ENCODE peak calls at places on chromosome 14, in five cellular contexts. N, B, W, R and U are unnamed samples.

GRCh38 chr14:21825147-21825743 is 151.6 kb upstream of the OR4E1 start:
- DNase-seq in N (no peak), B (no peak), W (no peak), R (peak), U (peak)

GRCh38 chr14:24673534-24674203 is 39.7 kb upstream of the GZMB start:
- DNase-seq in N (no peak), B (no peak), W (no peak), R (peak), U (no peak)

GRCh38 chr14:34374998-34375740 is 86.9 kb downstream of the SPTSSA start:
- DNase-seq in N (no peak), B (peak), W (no peak), R (no peak), U (no peak)

GRCh38 chr14:22849212-22849819 is 12.9 kb downstream of the MMP14 start:
- DNase-seq in N (peak), B (peak), W (peak), R (no peak), U (no peak)

GRCh38 chr14:93007225-93007997 is 84.5 kb downstream of the CHGA start:
- DNase-seq in N (peak), B (peak), W (peak), R (no peak), U (peak)

GRCh38 chr14:102591372-102591943 is 991 bp upstream of the RCOR1 start:
- DNase-seq in N (no peak), B (peak), W (no peak), R (peak), U (peak)

GRCh38 chr14:31291210-31291609 is 83.6 kb upstream of the HECTD1 start:
- DNase-seq in N (no peak), B (peak), W (no peak), R (no peak), U (no peak)

GRCh38 chr14:64684091-64684490 is 20.1 kb upstream of the PLEKHG3 start:
- DNase-seq in N (no peak), B (peak), W (no peak), R (no peak), U (no peak)

GRCh38 chr14:96960598-96961116 is 163.5 kb downstream of the VRK1 start:
- DNase-seq in N (no peak), B (no peak), W (no peak), R (no peak), U (no peak)

GRCh38 chr14:93234798-93235197 is 27.7 kb downstream of the UBR7 start:
- DNase-seq in N (no peak), B (peak), W (no peak), R (no peak), U (peak)

GRCh38 chr14:33691907-33692306 is 259.0 kb downstream of the EGLN3 start:
- DNase-seq in N (no peak), B (peak), W (no peak), R (no peak), U (no peak)

GRCh38 chr14:85154714-85155113 is 375.2 kb upstream of the FLRT2 start:
- DNase-seq in N (no peak), B (no peak), W (no peak), R (no peak), U (no peak)

GRCh38 chr14:69904246-69904645 is 25.0 kb downstream of the SMOC1 start:
- DNase-seq in N (no peak), B (no peak), W (no peak), R (no peak), U (no peak)

GRCh38 chr14:34981743-34982420 is 910 bp upstream of the SRP54 start:
- DNase-seq in N (no peak), B (peak), W (peak), R (peak), U (peak)

GRCh38 chr14:93115069-93115919 is 431 bp downstream of the ITPK1 start:
- DNase-seq in N (peak), B (peak), W (peak), R (peak), U (peak)

GRCh38 chr14:106511411-106512198 is 985.2 kb downstream of the TMEM121 start:
- DNase-seq in N (no peak), B (no peak), W (no peak), R (no peak), U (no peak)

GRCh38 chr14:44898547-44898946 is 63.2 kb downstream of the KLHL28 start:
- DNase-seq in N (no peak), B (peak), W (no peak), R (no peak), U (no peak)

GRCh38 chr14:97866186-97866585 is 1069.0 kb downstream of the VRK1 start:
- DNase-seq in N (no peak), B (no peak), W (no peak), R (no peak), U (no peak)

GRCh38 chr14:98580131-98580678 is 691.8 kb downstream of the BCL11B start:
- DNase-seq in N (no peak), B (peak), W (no peak), R (no peak), U (no peak)

GRCh38 chr14:63542231-63542999 is 762 bp downstream of the PPP2R5E start:
- DNase-seq in N (no peak), B (peak), W (no peak), R (no peak), U (no peak)

GRCh38 chr14:32682219-32682618 is 256.5 kb upstream of the NPAS3 start:
- DNase-seq in N (no peak), B (peak), W (no peak), R (no peak), U (no peak)

GRCh38 chr14:84254205-84254788 is 1275.6 kb upstream of the FLRT2 start:
- DNase-seq in N (no peak), B (no peak), W (no peak), R (no peak), U (no peak)

GRCh38 chr14:54329082-54329695 is 67.6 kb upstream of the CDKN3 start:
- DNase-seq in N (no peak), B (peak), W (peak), R (no peak), U (peak)

GRCh38 chr14:32342151-32342853 is 13.2 kb downstream of the AKAP6 start:
- DNase-seq in N (no peak), B (peak), W (no peak), R (no peak), U (peak)

GRCh38 chr14:24368215-24368561 is 204 bp downstream of the NFATC4 start:
- DNase-seq in N (no peak), B (no peak), W (no peak), R (no peak), U (no peak)

GRCh38 chr14:101885254-101885576 is 79.2 kb upstream of the DYNC1H1 start:
- DNase-seq in N (no peak), B (no peak), W (no peak), R (no peak), U (no peak)

GRCh38 chr14:24329736-24330135 is 5.1 kb downstream of the ADCY4 start:
- DNase-seq in N (peak), B (no peak), W (no peak), R (peak), U (no peak)

GRCh38 chr14:24185741-24186140 is 2.9 kb downstream of the IPO4 start:
- DNase-seq in N (no peak), B (no peak), W (no peak), R (no peak), U (no peak)

GRCh38 chr14:79040742-79041249 is 870.6 kb downstream of the NRXN3 start:
- DNase-seq in N (no peak), B (no peak), W (no peak), R (no peak), U (no peak)

GRCh38 chr14:22955702-22956575 is 951 bp downstream of the HAUS4 start:
- DNase-seq in N (no peak), B (peak), W (no peak), R (no peak), U (no peak)

GRCh38 chr14:30375280-30375892 is 183.6 kb upstream of the G2E3 start:
- DNase-seq in N (peak), B (peak), W (peak), R (peak), U (peak)

GRCh38 chr14:86405250-86405649 is 875.3 kb downstream of the FLRT2 start:
- DNase-seq in N (no peak), B (no peak), W (no peak), R (no peak), U (no peak)

GRCh38 chr14:85319998-85320397 is 209.9 kb upstream of the FLRT2 start:
- DNase-seq in N (no peak), B (peak), W (no peak), R (no peak), U (no peak)

GRCh38 chr14:22551597-22551982 is 37.4 kb downstream of the DAD1 start:
- DNase-seq in N (no peak), B (no peak), W (no peak), R (no peak), U (no peak)

GRCh38 chr14:94918896-94919295 is 149.0 kb upstream of the GSC start:
- DNase-seq in N (no peak), B (no peak), W (no peak), R (no peak), U (no peak)

DNA sequence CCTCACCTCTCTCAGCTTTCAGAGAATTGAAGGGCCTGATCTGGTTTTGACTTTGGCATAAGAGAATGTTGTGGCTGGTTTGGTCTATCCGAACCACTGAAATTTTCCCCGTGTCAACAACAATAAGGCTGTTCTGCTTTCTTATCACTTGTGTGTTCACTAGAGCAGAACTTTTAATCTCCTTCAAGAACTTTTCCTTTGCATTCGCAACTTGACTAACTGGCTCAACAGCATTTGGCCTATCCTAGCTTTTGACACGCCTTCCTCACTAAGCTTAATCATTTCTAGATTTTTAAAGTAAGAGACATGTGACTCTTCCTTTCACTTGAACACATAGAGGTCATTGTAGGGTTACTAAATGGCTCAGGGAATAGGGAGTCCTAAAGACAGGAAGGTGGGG is 25.9 kb upstream of the EDDM3A start:
- DNase-seq in N (no peak), B (no peak), W (no peak), R (no peak), U (no peak)
- H3K27ac ChIP-seq in N (no peak), B (no peak), W (no peak), R (no peak), U (no peak)

GRCh38 chr14:73465833-73466532 is 7.6 kb upstream of the NUMB start:
- DNase-seq in N (no peak), B (no peak), W (peak), R (no peak), U (no peak)
- H3K27ac ChIP-seq in N (no peak), B (no peak), W (no peak), R (no peak), U (no peak)

DNA sequence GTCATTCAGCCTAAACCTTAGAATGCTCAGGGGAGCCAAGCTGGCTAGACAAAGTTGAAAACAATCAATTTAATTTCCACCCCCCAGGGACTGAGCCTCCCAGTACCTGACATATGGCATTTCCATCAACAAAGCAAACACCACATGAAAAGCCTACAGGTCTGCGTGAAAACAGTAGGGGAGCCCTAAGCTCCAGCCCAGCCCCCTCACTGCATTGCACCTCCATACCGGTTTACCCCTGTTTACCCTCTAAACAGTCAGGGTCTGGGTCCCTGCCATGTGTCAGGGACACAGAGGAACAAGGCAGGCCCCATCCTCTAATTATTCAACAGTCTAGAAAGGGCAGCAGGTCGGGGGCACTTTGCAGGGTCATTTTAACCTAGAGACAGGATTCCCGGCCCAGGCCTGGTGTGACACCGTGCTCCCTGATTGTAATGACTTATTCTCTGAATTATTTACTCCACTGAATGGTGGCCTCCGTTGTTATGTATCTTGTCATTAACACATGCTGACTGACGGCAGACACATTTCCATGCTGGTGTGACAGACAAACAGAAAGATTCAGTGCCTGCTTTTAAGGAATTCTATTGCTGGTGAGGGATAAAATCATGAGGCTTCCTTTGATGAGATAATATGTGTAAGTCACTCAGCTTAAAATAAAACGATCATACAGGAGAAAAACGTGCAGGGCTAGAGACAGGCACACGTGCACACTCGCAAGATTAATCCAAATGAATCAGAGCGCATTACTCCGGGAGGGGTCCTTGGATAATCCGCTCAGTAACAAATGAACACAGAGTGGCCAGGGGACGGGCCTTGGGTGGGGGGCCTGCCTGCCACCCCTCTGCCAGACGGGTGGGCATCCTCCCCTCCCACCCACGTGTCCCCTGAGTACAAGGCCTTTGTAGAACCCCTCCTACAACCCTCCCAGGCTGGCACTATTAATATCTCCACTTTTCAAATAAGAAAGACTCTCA is 23.2 kb downstream of the CCDC88C start:
- DNase-seq in N (no peak), B (no peak), W (no peak), R (no peak), U (no peak)
- H3K27ac ChIP-seq in N (no peak), B (no peak), W (no peak), R (peak), U (no peak)

GRCh38 chr14:52351561-52352491 is 37.7 kb downstream of the PTGER2 start:
- DNase-seq in N (no peak), B (peak), W (no peak), R (no peak), U (no peak)
- H3K27ac ChIP-seq in N (no peak), B (peak), W (no peak), R (peak), U (peak)

GRCh38 chr14:104222396-104223036 is 84.1 kb downstream of the KIF26A start:
- DNase-seq in N (no peak), B (no peak), W (no peak), R (no peak), U (no peak)

GRCh38 chr14:104223101-104223809 is 84.9 kb downstream of the KIF26A start:
- DNase-seq in N (no peak), B (no peak), W (no peak), R (no peak), U (no peak)

GRCh38 chr14:104220225-104221070 is 82.1 kb downstream of the KIF26A start:
- DNase-seq in N (no peak), B (no peak), W (no peak), R (no peak), U (no peak)

GRCh38 chr14:104221071-104221625 is 82.8 kb downstream of the KIF26A start:
- DNase-seq in N (no peak), B (no peak), W (no peak), R (no peak), U (no peak)

GRCh38 chr14:104221636-104222375 is 83.4 kb downstream of the KIF26A start:
- DNase-seq in N (no peak), B (no peak), W (no peak), R (no peak), U (no peak)
- H3K27ac ChIP-seq in N (no peak), B (no peak), W (no peak), R (no peak), U (no peak)

GRCh38 chr14:51846631-51847488 is 13.6 kb upstream of the GNG2 start:
- DNase-seq in N (peak), B (peak), W (no peak), R (peak), U (no peak)
- H3K27ac ChIP-seq in N (peak), B (no peak), W (no peak), R (peak), U (no peak)